ENCODE peak calls at places on chromosomes 1 and 21, in ten cellular contexts. E, L, H, J, Y, W, S, B, P and R are unnamed samples.

GRCh38 chr1:119075614-119076013 is 64.8 kb downstream of the WARS2 start:
- DNase-seq in E (peak), L (no peak), H (peak), J (peak), Y (no peak), W (no peak), S (no peak), B (no peak), P (no peak), R (peak)

GRCh38 chr1:41381691-41382530 is 20.7 kb downstream of the FOXO6 start:
- DNase-seq in E (no peak), L (peak), H (peak), J (no peak), Y (peak), W (no peak), S (no peak), B (no peak), P (no peak), R (no peak)

GRCh38 chr1:169588785-169589485 is 2.7 kb upstream of the F5 start:
- DNase-seq in E (no peak), L (no peak), H (peak), J (peak), Y (peak), W (no peak), S (no peak), B (no peak), P (no peak), R (peak)

GRCh38 chr1:188822248-188822647 is 1655.4 kb downstream of the BRINP3 start:
- DNase-seq in E (no peak), L (no peak), H (no peak), J (no peak), Y (no peak), W (no peak), S (no peak), B (no peak), P (peak), R (no peak)

GRCh38 chr1:84574936-84575335 is 696 bp upstream of the CTBS start:
- DNase-seq in E (no peak), L (no peak), H (no peak), J (no peak), Y (no peak), W (no peak), S (no peak), B (no peak), P (no peak), R (no peak)

GRCh38 chr21:36209626-36210171 is 53.1 kb downstream of the DOP1B start:
- DNase-seq in E (peak), L (peak), H (peak), J (peak), Y (peak), W (peak), S (no peak), B (no peak), P (peak), R (peak)

GRCh38 chr1:181094402-181094801 is 5.9 kb downstream of the IER5 start:
- DNase-seq in E (no peak), L (no peak), H (no peak), J (no peak), Y (no peak), W (no peak), S (no peak), B (no peak), P (no peak), R (no peak)

GRCh38 chr1:75115654-75116053 is 18.5 kb upstream of the LHX8 start:
- DNase-seq in E (no peak), L (no peak), H (no peak), J (no peak), Y (no peak), W (no peak), S (no peak), B (no peak), P (no peak), R (no peak)

GRCh38 chr1:20430355-20431290 is 55.4 kb downstream of the CAMK2N1 start:
- DNase-seq in E (no peak), L (peak), H (peak), J (no peak), Y (peak), W (peak), S (peak), B (no peak), P (peak), R (peak)

GRCh38 chr1:16231331-16232315 is 5.4 kb downstream of the CPLANE2 start:
- DNase-seq in E (no peak), L (peak), H (no peak), J (no peak), Y (no peak), W (no peak), S (no peak), B (no peak), P (no peak), R (no peak)

GRCh38 chr1:110673197-110673701 is 1.5 kb downstream of the KCNA3 start:
- DNase-seq in E (no peak), L (no peak), H (no peak), J (no peak), Y (peak), W (no peak), S (no peak), B (no peak), P (no peak), R (no peak)
- TF ChIP-seq CTCF in E (no peak), L (no peak), H (no peak), J (no peak), Y (no peak), W (no peak), S (no peak), B (no peak), P (no peak), R (no peak)

GRCh38 chr21:32958288-32958992 is 67.3 kb upstream of the OLIG2 start:
- DNase-seq in E (no peak), L (no peak), H (peak), J (no peak), Y (no peak), W (no peak), S (no peak), B (no peak), P (peak), R (peak)

GRCh38 chr21:32956257-32956656 is 69.5 kb upstream of the OLIG2 start:
- DNase-seq in E (no peak), L (no peak), H (no peak), J (no peak), Y (no peak), W (no peak), S (no peak), B (no peak), P (no peak), R (no peak)

GRCh38 chr21:32955307-32955937 is 70.3 kb upstream of the OLIG2 start:
- DNase-seq in E (no peak), L (no peak), H (no peak), J (no peak), Y (no peak), W (no peak), S (no peak), B (no peak), P (no peak), R (no peak)

GRCh38 chr21:32951041-32951440 is 74.7 kb upstream of the OLIG2 start:
- DNase-seq in E (no peak), L (no peak), H (no peak), J (no peak), Y (no peak), W (no peak), S (no peak), B (no peak), P (no peak), R (no peak)

GRCh38 chr21:32954353-32954752 is 71.4 kb upstream of the OLIG2 start:
- DNase-seq in E (no peak), L (no peak), H (no peak), J (no peak), Y (no peak), W (no peak), S (no peak), B (no peak), P (no peak), R (no peak)
- TF ChIP-seq CTCF in E (no peak), L (no peak), H (no peak), J (no peak), Y (no peak), W (no peak), S (no peak), B (no peak), P (no peak), R (no peak)

GRCh38 chr1:230791986-230792564 is 44.9 kb downstream of the CAPN9 start:
- DNase-seq in E (no peak), L (no peak), H (no peak), J (no peak), Y (no peak), W (no peak), S (no peak), B (no peak), P (no peak), R (no peak)

GRCh38 chr1:230794431-230794830 is 47.2 kb downstream of the CAPN9 start:
- DNase-seq in E (no peak), L (peak), H (no peak), J (no peak), Y (no peak), W (no peak), S (no peak), B (no peak), P (no peak), R (peak)

GRCh38 chr1:230793463-230793745 is 46.2 kb downstream of the CAPN9 start:
- DNase-seq in E (no peak), L (no peak), H (no peak), J (no peak), Y (no peak), W (no peak), S (no peak), B (no peak), P (no peak), R (no peak)

GRCh38 chr1:230794871-230795645 is 47.9 kb downstream of the CAPN9 start:
- DNase-seq in E (no peak), L (no peak), H (no peak), J (no peak), Y (no peak), W (no peak), S (no peak), B (no peak), P (no peak), R (no peak)

GRCh38 chr1:230792691-230793462 is 45.7 kb downstream of the CAPN9 start:
- DNase-seq in E (peak), L (no peak), H (no peak), J (no peak), Y (no peak), W (no peak), S (no peak), B (no peak), P (no peak), R (peak)
- TF ChIP-seq CTCF in E (peak), L (no peak), H (peak), J (no peak), Y (no peak), W (no peak), S (peak), B (no peak), P (no peak), R (peak)

GRCh38 chr1:37474697-37475379 is 458 bp downstream of the ZC3H12A start:
- DNase-seq in E (peak), L (no peak), H (no peak), J (no peak), Y (peak), W (no peak), S (peak), B (peak), P (no peak), R (no peak)

GRCh38 chr1:37474051-37474696 is at the start of gene ZC3H12A:
- DNase-seq in E (peak), L (peak), H (peak), J (peak), Y (peak), W (peak), S (peak), B (peak), P (peak), R (peak)

GRCh38 chr1:37472994-37473393 is 1.4 kb upstream of the ZC3H12A start:
- DNase-seq in E (no peak), L (no peak), H (no peak), J (no peak), Y (peak), W (no peak), S (no peak), B (no peak), P (no peak), R (no peak)

GRCh38 chr1:37472281-37472680 is 2.1 kb upstream of the ZC3H12A start:
- DNase-seq in E (no peak), L (no peak), H (no peak), J (no peak), Y (peak), W (no peak), S (no peak), B (no peak), P (no peak), R (peak)

GRCh38 chr1:37473431-37474050 is 839 bp upstream of the ZC3H12A start:
- DNase-seq in E (no peak), L (no peak), H (peak), J (no peak), Y (peak), W (no peak), S (no peak), B (peak), P (no peak), R (peak)
- TF ChIP-seq CTCF in E (no peak), L (no peak), H (peak), J (no peak), Y (no peak), W (no peak), S (no peak), B (no peak), P (no peak), R (no peak)

GRCh38 chr1:239856924-239857323 is 234.8 kb upstream of the FMN2 start:
- DNase-seq in E (no peak), L (no peak), H (no peak), J (no peak), Y (no peak), W (no peak), S (no peak), B (no peak), P (no peak), R (no peak)

GRCh38 chr1:239854956-239855355 is 236.7 kb upstream of the FMN2 start:
- DNase-seq in E (no peak), L (no peak), H (no peak), J (no peak), Y (no peak), W (no peak), S (no peak), B (no peak), P (no peak), R (peak)

GRCh38 chr1:239858058-239858457 is 233.6 kb upstream of the FMN2 start:
- DNase-seq in E (peak), L (no peak), H (peak), J (peak), Y (no peak), W (peak), S (no peak), B (no peak), P (no peak), R (peak)

GRCh38 chr1:239861985-239862384 is 229.7 kb upstream of the FMN2 start:
- DNase-seq in E (no peak), L (no peak), H (no peak), J (no peak), Y (no peak), W (peak), S (no peak), B (no peak), P (no peak), R (no peak)

DNA sequence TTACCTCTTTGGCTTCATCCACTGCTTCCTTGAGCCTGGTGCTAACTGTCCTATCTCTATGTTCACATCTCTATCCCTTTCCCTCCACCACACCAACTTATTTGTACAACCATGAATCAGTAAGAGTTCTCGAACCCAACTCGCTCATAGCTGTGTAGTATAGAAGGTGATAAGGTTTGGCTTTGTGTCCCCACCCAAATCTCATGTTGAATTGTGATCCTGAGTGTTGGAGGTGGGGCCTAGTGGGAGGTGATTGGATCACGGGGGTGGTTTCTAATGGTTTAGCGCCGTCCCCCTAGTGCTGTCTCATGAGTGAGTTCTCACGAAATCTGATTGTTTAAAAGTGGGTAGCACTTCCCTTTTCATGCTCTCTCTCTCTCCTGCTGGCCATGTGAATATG is 235.6 kb upstream of the FMN2 start:
- DNase-seq in E (no peak), L (no peak), H (no peak), J (no peak), Y (no peak), W (no peak), S (no peak), B (no peak), P (no peak), R (no peak)
- TF ChIP-seq CTCF in E (no peak), L (no peak), H (no peak), J (no peak), Y (no peak), W (no peak), S (no peak), B (no peak), P (no peak), R (no peak)

DNA sequence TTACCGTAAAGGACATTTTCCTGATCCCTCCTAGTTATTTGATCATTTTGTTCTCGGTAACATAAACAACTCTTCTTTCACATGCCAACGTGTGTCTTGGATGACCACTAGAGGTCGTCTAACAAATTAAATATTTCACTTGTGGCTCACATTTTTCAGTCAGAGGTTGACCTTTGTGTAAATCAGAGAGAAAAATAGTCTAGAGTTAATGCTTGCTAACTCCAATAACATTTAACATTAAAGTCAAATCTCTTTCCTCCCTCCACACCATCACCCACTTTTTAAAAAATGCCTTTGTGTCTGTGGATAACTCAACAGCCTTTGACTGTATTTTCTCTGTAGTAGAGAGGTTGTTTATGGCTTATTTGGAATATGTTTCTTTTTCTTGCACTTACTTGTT is 220.5 kb upstream of the B3GALT2 start:
- DNase-seq in E (peak), L (no peak), H (peak), J (peak), Y (peak), W (no peak), S (no peak), B (no peak), P (no peak), R (peak)
- TF ChIP-seq CTCF in E (peak), L (peak), H (peak), J (peak), Y (peak), W (peak), S (peak), B (peak), P (peak), R (peak)

GRCh38 chr1:79852004-79852403 is 845.5 kb upstream of the ADGRL4 start:
- DNase-seq in E (no peak), L (no peak), H (peak), J (no peak), Y (no peak), W (no peak), S (no peak), B (no peak), P (no peak), R (no peak)
- TF ChIP-seq CTCF in E (peak), L (peak), H (peak), J (no peak), Y (no peak), W (no peak), S (peak), B (no peak), P (peak), R (no peak)

GRCh38 chr1:70221241-70222077 is at the start of gene SRSF11:
- DNase-seq in E (peak), L (peak), H (peak), J (peak), Y (peak), W (peak), S (peak), B (peak), P (peak), R (peak)
- TF ChIP-seq CTCF in E (peak), L (no peak), H (peak), J (no peak), Y (no peak), W (no peak), S (peak), B (no peak), P (no peak), R (no peak)

GRCh38 chr1:244290386-244290785 is 161.3 kb downstream of the ADSS2 start:
- DNase-seq in E (no peak), L (no peak), H (no peak), J (no peak), Y (no peak), W (no peak), S (no peak), B (no peak), P (no peak), R (no peak)

GRCh38 chr1:244294825-244295224 is 156.9 kb downstream of the ADSS2 start:
- DNase-seq in E (no peak), L (no peak), H (no peak), J (no peak), Y (no peak), W (no peak), S (no peak), B (no peak), P (no peak), R (no peak)

GRCh38 chr1:244291171-244291866 is 160.4 kb downstream of the ADSS2 start:
- DNase-seq in E (no peak), L (no peak), H (no peak), J (no peak), Y (no peak), W (peak), S (no peak), B (no peak), P (no peak), R (no peak)

GRCh38 chr1:244289976-244290375 is 161.7 kb downstream of the ADSS2 start:
- DNase-seq in E (no peak), L (no peak), H (peak), J (no peak), Y (no peak), W (no peak), S (no peak), B (no peak), P (no peak), R (peak)

DNA sequence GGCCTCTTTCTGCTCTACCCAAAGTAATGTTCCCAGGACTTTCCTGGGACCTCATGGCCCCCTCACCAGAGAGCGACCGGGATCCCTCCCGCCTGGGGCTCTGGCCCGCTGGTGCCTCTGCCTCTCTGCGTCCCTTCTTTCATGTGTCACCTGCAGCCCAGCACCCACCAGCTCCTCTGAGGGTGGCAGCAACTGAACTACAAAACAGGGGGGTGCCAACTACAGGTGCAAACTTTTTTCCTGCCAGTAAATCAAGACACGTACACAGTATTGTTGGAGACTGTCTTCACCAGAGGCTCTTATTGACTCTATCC is 159.9 kb downstream of the ADSS2 start:
- DNase-seq in E (no peak), L (no peak), H (no peak), J (no peak), Y (no peak), W (no peak), S (no peak), B (no peak), P (no peak), R (no peak)
- TF ChIP-seq CTCF in E (no peak), L (no peak), H (no peak), J (no peak), Y (no peak), W (no peak), S (no peak), B (no peak), P (no peak), R (no peak)